ENCODE peak calls at places on chromosomes 7 and 10, in ten cellular contexts. H is osteocyte, V is GM12865, X is A549, S is endodermal cell, T is tibial nerve, Z is PC-3, M is GM13977, L is chondrocyte, E is prostate gland. Q is an unnamed sample.

GRCh38 chr7:94509264-94509878 is at the start of gene CASD1:
- DNase-seq in H (peak; percentile 86), V (peak; percentile 80), X (peak; percentile 54), S (peak; percentile 85), T (no peak), Z (peak; percentile 30), M (peak; percentile 89), L (peak; percentile 89), E (peak; percentile 61), Q (peak; percentile 87)

GRCh38 chr7:5679741-5680473 is 101.6 kb downstream of the RNF216 start:
- DNase-seq in H (no peak), V (peak; percentile 91), X (no peak), S (no peak), T (no peak), Z (no peak), M (peak; percentile 49), L (peak; percentile 51), E (no peak), Q (peak; percentile 73)

GRCh38 chr7:46775776-46776175 is 806.1 kb downstream of the TNS3 start:
- DNase-seq in H (no peak), V (no peak), X (no peak), S (no peak), T (no peak), Z (peak; percentile 7), M (no peak), L (no peak), E (no peak), Q (no peak)

GRCh38 chr10:71766717-71767419 is 6.5 kb downstream of the VSIR start:
- DNase-seq in H (no peak), V (peak; percentile 66), X (peak; percentile 98), S (no peak), T (peak; percentile 77), Z (peak; percentile 89), M (no peak), L (peak; percentile 59), E (no peak), Q (peak; percentile 57)

GRCh38 chr10:69730251-69731156 is 71.2 kb upstream of the COL13A1 start:
- DNase-seq in H (no peak), V (no peak), X (no peak), S (peak; percentile 44), T (no peak), Z (no peak), M (no peak), L (peak; percentile 85), E (no peak), Q (no peak)

GRCh38 chr7:50534690-50535290 is 30.4 kb downstream of the DDC start:
- DNase-seq in H (no peak), V (no peak), X (peak; percentile 96), S (peak; percentile 67), T (no peak), Z (peak; percentile 98), M (no peak), L (no peak), E (no peak), Q (no peak)

GRCh38 chr10:88028072-88028471 is 164.6 kb downstream of the PTEN start:
- DNase-seq in H (no peak), V (no peak), X (no peak), S (no peak), T (no peak), Z (no peak), M (no peak), L (no peak), E (no peak), Q (no peak)

GRCh38 chr10:109961181-109962001 is 38.1 kb upstream of the XPNPEP1 start:
- DNase-seq in H (no peak), V (no peak), X (no peak), S (no peak), T (no peak), Z (peak; percentile 38), M (no peak), L (no peak), E (no peak), Q (no peak)

GRCh38 chr10:52451817-52452216 is 137.7 kb downstream of the DKK1 start:
- DNase-seq in H (no peak), V (no peak), X (peak; percentile 75), S (no peak), T (no peak), Z (peak; percentile 100), M (no peak), L (no peak), E (no peak), Q (no peak)

GRCh38 chr10:92279297-92279696 is 11.6 kb downstream of the CPEB3 start:
- DNase-seq in H (no peak), V (no peak), X (no peak), S (no peak), T (no peak), Z (no peak), M (no peak), L (no peak), E (no peak), Q (no peak)

GRCh38 chr10:100370976-100371706 is 24.1 kb downstream of the SCD start:
- DNase-seq in H (peak; percentile 88), V (peak; percentile 30), X (peak; percentile 89), S (peak; percentile 92), T (peak; percentile 68), Z (peak; percentile 82), M (no peak), L (no peak), E (peak; percentile 71), Q (peak; percentile 57)

GRCh38 chr10:107442035-107442505 is 277.6 kb upstream of the SORCS1 start:
- DNase-seq in H (no peak), V (peak; percentile 69), X (no peak), S (no peak), T (no peak), Z (peak; percentile 71), M (peak; percentile 20), L (no peak), E (no peak), Q (peak; percentile 41)

GRCh38 chr7:70776627-70777101 is 355.3 kb upstream of the GALNT17 start:
- DNase-seq in H (no peak), V (peak; percentile 66), X (no peak), S (peak; percentile 21), T (no peak), Z (no peak), M (no peak), L (no peak), E (no peak), Q (no peak)

GRCh38 chr7:24227603-24228359 is 56.2 kb upstream of the NPY start:
- DNase-seq in H (no peak), V (peak; percentile 37), X (no peak), S (no peak), T (no peak), Z (no peak), M (peak; percentile 28), L (no peak), E (no peak), Q (peak; percentile 40)

GRCh38 chr10:73584737-73585136 is 6.4 kb downstream of the USP54 start:
- DNase-seq in H (no peak), V (no peak), X (no peak), S (no peak), T (no peak), Z (peak; percentile 56), M (no peak), L (no peak), E (no peak), Q (no peak)

GRCh38 chr10:70618663-70619062 is 16.1 kb upstream of the PRF1 start:
- DNase-seq in H (no peak), V (no peak), X (no peak), S (no peak), T (no peak), Z (no peak), M (no peak), L (no peak), E (no peak), Q (no peak)

GRCh38 chr7:14900051-14900450 is 2.5 kb downstream of the DGKB start:
- DNase-seq in H (no peak), V (no peak), X (no peak), S (no peak), T (no peak), Z (peak; percentile 49), M (no peak), L (no peak), E (no peak), Q (no peak)

GRCh38 chr10:104123397-104123796 is 1.4 kb downstream of the SFR1 start:
- DNase-seq in H (no peak), V (no peak), X (peak; percentile 39), S (no peak), T (no peak), Z (peak; percentile 45), M (peak; percentile 15), L (no peak), E (no peak), Q (peak; percentile 27)
- TF ChIP-seq CTCF in H (peak; percentile 57), V (peak; percentile 7), X (peak; percentile 84), S (peak; percentile 59), T (peak; percentile 20), Z (peak; percentile 68), M (peak; percentile 43), L (peak; percentile 76), E (no peak), Q (peak; percentile 15)

GRCh38 chr7:148110097-148110868 is 480.3 kb upstream of the C7orf33 start:
- DNase-seq in H (no peak), V (no peak), X (peak; percentile 12), S (peak; percentile 66), T (no peak), Z (peak; percentile 22), M (no peak), L (no peak), E (no peak), Q (no peak)
- TF ChIP-seq CTCF in H (no peak), V (no peak), X (no peak), S (peak; percentile 73), T (no peak), Z (peak; percentile 34), M (no peak), L (no peak), E (no peak), Q (no peak)

DNA sequence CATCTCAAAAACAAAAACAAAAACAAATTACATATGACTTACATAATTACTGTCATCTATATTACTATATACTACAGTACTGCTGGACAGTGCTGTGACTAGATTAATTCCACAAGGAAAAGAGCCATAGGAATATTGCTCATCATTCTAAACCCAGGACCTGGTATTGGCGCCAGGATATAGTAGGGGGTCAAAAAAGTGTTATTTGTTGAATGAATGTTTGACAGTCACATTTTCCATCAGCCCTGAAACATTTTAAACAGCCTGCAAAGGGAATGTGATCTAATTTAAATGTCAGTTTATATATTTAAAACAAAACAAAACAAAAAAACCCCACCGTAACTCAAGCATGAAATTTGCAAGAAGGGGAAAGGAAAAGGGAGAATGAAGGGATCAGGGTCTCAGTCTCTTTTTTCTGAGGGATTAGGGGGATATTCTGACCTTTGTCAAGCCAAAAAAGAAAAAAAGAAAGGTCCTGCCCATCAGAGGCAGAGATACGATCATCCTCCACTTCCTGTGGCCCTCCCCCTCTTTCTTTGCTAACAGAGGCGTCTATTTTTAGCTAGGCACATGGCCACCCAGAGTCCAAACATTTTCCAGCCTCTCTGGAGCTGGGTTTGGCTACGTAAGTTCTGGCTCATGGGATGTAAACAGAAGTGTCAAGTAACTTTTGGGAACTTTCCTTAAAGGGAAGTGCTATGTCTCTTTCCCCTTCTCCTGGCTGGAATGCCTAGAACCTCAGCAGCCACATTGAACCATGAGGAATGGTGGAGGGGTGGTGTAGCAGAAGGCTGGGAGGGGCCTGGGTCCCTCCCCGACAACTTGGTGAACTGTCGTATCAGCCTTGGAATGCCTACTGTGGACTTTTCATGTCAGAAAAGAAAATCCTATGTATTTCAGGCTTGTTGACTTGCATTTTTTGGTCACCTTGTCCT is 44.6 kb upstream of the DLG5 start:
- DNase-seq in H (no peak), V (no peak), X (peak; percentile 49), S (no peak), T (peak; percentile 31), Z (peak; percentile 99), M (peak; percentile 49), L (peak; percentile 19), E (peak; percentile 93), Q (peak; percentile 49)
- TF ChIP-seq CTCF in H (no peak), V (no peak), X (no peak), S (no peak), T (no peak), Z (no peak), M (no peak), L (no peak), E (no peak), Q (no peak)

GRCh38 chr10:7389346-7389745 is 21.5 kb downstream of the SFMBT2 start:
- DNase-seq in H (no peak), V (no peak), X (no peak), S (no peak), T (no peak), Z (no peak), M (no peak), L (no peak), E (no peak), Q (no peak)
- TF ChIP-seq CTCF in H (no peak), V (no peak), X (no peak), S (no peak), T (no peak), Z (no peak), M (no peak), L (no peak), E (no peak), Q (no peak)